ENCODE peak calls at places on chromosomes 7 and 10, in six cellular contexts. X, A, P, U, I and Y are unnamed samples.

GRCh38 chr7:28155019-28155660 is 25.5 kb downstream of the JAZF1 start:
- DNase-seq in U (peak), A (no peak), X (no peak), I (no peak), P (no peak), Y (no peak)

GRCh38 chr10:103660364-103661197 is 167.1 kb downstream of the NEURL1 start:
- DNase-seq in I (no peak), P (no peak), X (no peak), U (peak), A (peak), Y (peak)

GRCh38 chr7:53315986-53316385 is 280.6 kb downstream of the POM121L12 start:
- DNase-seq in I (no peak), X (no peak), A (no peak), P (no peak), U (no peak), Y (no peak)

GRCh38 chr7:103972779-103973434 is 16.6 kb downstream of the RELN start:
- DNase-seq in A (no peak), U (no peak), X (no peak), P (no peak), I (no peak), Y (no peak)

GRCh38 chr10:26438534-26439269 is 561 bp downstream of the APBB1IP start:
- DNase-seq in I (peak), U (peak), P (no peak), A (peak), X (no peak), Y (peak)

GRCh38 chr7:19117081-19117869 is at the start of gene TWIST1:
- DNase-seq in P (peak), I (peak), A (no peak), X (peak), U (peak), Y (no peak)

GRCh38 chr7:39824801-39825200 is 125.3 kb upstream of the CDK13 start:
- DNase-seq in X (no peak), I (no peak), A (no peak), U (no peak), P (no peak), Y (no peak)

GRCh38 chr7:136874393-136875032 is 6.1 kb downstream of the CHRM2 start:
- DNase-seq in A (no peak), U (peak), X (no peak), I (no peak), P (no peak), Y (peak)

GRCh38 chr7:130560972-130561371 is 69.1 kb downstream of the MEST start:
- DNase-seq in X (no peak), I (no peak), A (no peak), P (peak), U (peak), Y (peak)

GRCh38 chr10:126391162-126391880 is 3.0 kb upstream of the ADAM12 start:
- DNase-seq in U (no peak), A (no peak), I (no peak), X (no peak), P (no peak), Y (no peak)

GRCh38 chr7:131284702-131285419 is 42.8 kb upstream of the MKLN1 start:
- DNase-seq in I (no peak), P (no peak), A (no peak), X (peak), U (no peak), Y (no peak)

GRCh38 chr7:12583181-12583580 is 12.7 kb downstream of the SCIN start:
- DNase-seq in U (peak), X (no peak), P (no peak), I (no peak), A (no peak), Y (no peak)

GRCh38 chr7:151008511-151009323 is 15.6 kb downstream of the ATG9B start:
- DNase-seq in P (no peak), A (peak), I (peak), X (no peak), U (no peak), Y (peak)

GRCh38 chr7:11655163-11655562 is 176.8 kb downstream of the THSD7A start:
- DNase-seq in I (no peak), X (no peak), A (no peak), U (no peak), P (no peak), Y (no peak)

GRCh38 chr7:107469836-107470416 is at the start of gene GPR22:
- DNase-seq in I (no peak), X (no peak), U (no peak), P (no peak), A (no peak), Y (no peak)

GRCh38 chr10:1212571-1213141 is 156.5 kb downstream of the WDR37 start:
- DNase-seq in A (no peak), I (peak), P (no peak), X (no peak), U (no peak), Y (no peak)

GRCh38 chr10:67818323-67818722 is 19.7 kb downstream of the DNAJC12 start:
- DNase-seq in U (peak), I (no peak), A (no peak), X (no peak), P (no peak), Y (peak)

GRCh38 chr7:155885162-155886160 is 73.2 kb upstream of the SHH start:
- DNase-seq in X (peak), U (peak), I (no peak), A (no peak), P (peak), Y (peak)

GRCh38 chr7:156827587-156828203 is 65.3 kb downstream of the LMBR1 start:
- DNase-seq in I (no peak), P (peak), X (no peak), A (no peak), U (peak), Y (peak)

GRCh38 chr7:105678811-105679495 is 97.7 kb upstream of the EFCAB10 start:
- DNase-seq in A (no peak), P (no peak), U (no peak), I (peak), X (no peak), Y (peak)

GRCh38 chr7:39624202-39624807 is 933 bp downstream of the RALA start:
- DNase-seq in U (no peak), I (no peak), P (peak), A (no peak), X (no peak), Y (peak)

GRCh38 chr10:4847580-4848020 is 21.6 kb downstream of the AKR1E2 start:
- DNase-seq in P (peak), U (peak), A (no peak), X (peak), I (no peak), Y (no peak)